ENCODE peak calls at places on chromosomes 3 and 15, in ten cellular contexts. A, W, B, R, E, L, D, Z, I and T are unnamed samples.

GRCh38 chr3:187305881-187306280 is 14.3 kb upstream of the MASP1 start:
- DNase-seq in L (no peak), R (no peak), B (no peak), E (no peak), W (no peak), D (no peak), A (no peak), Z (no peak), I (no peak), T (no peak)

GRCh38 chr15:40430271-40430805 is 10.4 kb upstream of the BAHD1 start:
- DNase-seq in L (peak), Z (no peak), I (no peak), R (no peak), D (no peak), E (no peak), W (no peak), A (no peak), B (no peak), T (no peak)

GRCh38 chr3:136682740-136683312 is 69.4 kb downstream of the STAG1 start:
- DNase-seq in W (no peak), A (no peak), Z (no peak), R (no peak), E (no peak), I (no peak), D (no peak), L (no peak), B (no peak), T (no peak)

GRCh38 chr3:53846134-53846850 is at the start of the genes CHDH and IL17RB:
- DNase-seq in B (no peak), D (peak), I (no peak), W (peak), A (no peak), R (peak), E (peak), L (peak), Z (peak), T (no peak)

GRCh38 chr3:196947136-196947859 is 5.0 kb upstream of the NCBP2 start:
- DNase-seq in A (no peak), L (no peak), Z (no peak), E (no peak), R (no peak), W (no peak), D (no peak), I (no peak), B (no peak), T (no peak)

GRCh38 chr15:99682455-99682854 is 50.8 kb downstream of the LYSMD4 start:
- DNase-seq in L (no peak), I (no peak), B (no peak), W (peak), R (no peak), D (no peak), Z (no peak), E (no peak), A (no peak), T (peak)

GRCh38 chr15:39232512-39232911 is 348.4 kb upstream of the THBS1 start:
- DNase-seq in B (no peak), Z (no peak), I (no peak), W (no peak), D (no peak), L (no peak), A (no peak), E (no peak), R (no peak), T (peak)

GRCh38 chr3:8497582-8497981 is 4.0 kb upstream of the LMCD1 start:
- DNase-seq in L (no peak), E (no peak), I (no peak), R (no peak), W (no peak), B (no peak), A (no peak), D (no peak), Z (no peak), T (no peak)

GRCh38 chr15:57198654-57199241 is 177.6 kb upstream of the CGNL1 start:
- DNase-seq in B (peak), D (no peak), Z (no peak), I (no peak), A (no peak), E (no peak), L (no peak), R (no peak), W (no peak), T (no peak)

GRCh38 chr3:32229565-32229964 is 8.9 kb upstream of the CMTM8 start:
- DNase-seq in L (no peak), Z (no peak), D (no peak), R (no peak), W (no peak), E (no peak), I (no peak), A (no peak), B (no peak), T (no peak)

GRCh38 chr3:106124818-106125217 is 256.0 kb upstream of the CBLB start:
- DNase-seq in D (no peak), E (no peak), L (no peak), A (no peak), I (no peak), B (no peak), W (no peak), Z (no peak), R (no peak), T (no peak)

GRCh38 chr15:31169558-31169957 is 68.0 kb upstream of the TRPM1 start:
- DNase-seq in D (no peak), R (no peak), L (no peak), E (no peak), I (no peak), W (no peak), Z (no peak), A (no peak), B (no peak), T (no peak)

GRCh38 chr3:45087155-45087554 is 59.0 kb downstream of the CDCP1 start:
- DNase-seq in B (no peak), W (no peak), D (no peak), Z (no peak), A (no peak), R (no peak), L (no peak), E (no peak), I (no peak), T (peak)

GRCh38 chr15:74206801-74207281 is 4.3 kb upstream of the STRA6 start:
- DNase-seq in R (no peak), W (no peak), Z (no peak), B (no peak), A (no peak), I (no peak), D (no peak), E (no peak), L (no peak), T (no peak)

GRCh38 chr3:10017636-10018292 is 8.5 kb upstream of the FANCD2 start:
- DNase-seq in Z (no peak), I (peak), W (no peak), A (no peak), E (peak), R (peak), B (no peak), D (no peak), L (peak), T (peak)

GRCh38 chr3:152738656-152739055 is 96.3 kb upstream of the P2RY1 start:
- DNase-seq in I (no peak), R (peak), D (no peak), A (no peak), Z (no peak), B (no peak), L (no peak), E (no peak), W (no peak), T (peak)

GRCh38 chr3:38229036-38229435 is 36.6 kb upstream of the SLC22A13 start:
- DNase-seq in R (no peak), A (no peak), Z (no peak), W (no peak), I (no peak), B (no peak), D (no peak), E (no peak), L (no peak), T (peak)

GRCh38 chr3:109952924-109953323 is 615.6 kb upstream of the DPPA4 start:
- DNase-seq in A (no peak), L (no peak), I (no peak), B (no peak), E (no peak), D (no peak), R (no peak), Z (no peak), W (no peak), T (peak)

GRCh38 chr3:187368765-187369450 is 723 bp downstream of the RTP4 start:
- DNase-seq in Z (no peak), I (no peak), L (no peak), D (no peak), W (no peak), A (no peak), R (peak), B (no peak), E (peak), T (no peak)

GRCh38 chr3:183486472-183486871 is 58.1 kb upstream of the MCF2L2 start:
- DNase-seq in E (no peak), B (no peak), D (no peak), A (no peak), L (no peak), I (no peak), W (no peak), R (no peak), Z (no peak), T (no peak)

GRCh38 chr3:70738310-70738681 is 425.9 kb upstream of the MDFIC2 start:
- DNase-seq in Z (no peak), B (no peak), R (no peak), I (no peak), A (no peak), L (peak), W (no peak), E (no peak), D (no peak), T (no peak)

GRCh38 chr3:79139395-79140060 is 628.3 kb downstream of the ROBO1 start:
- DNase-seq in D (no peak), E (no peak), Z (no peak), A (no peak), L (no peak), R (no peak), B (no peak), I (no peak), W (no peak), T (peak)

GRCh38 chr3:10088256-10088655 is 19.8 kb downstream of the FANCD2OS start:
- DNase-seq in E (no peak), D (no peak), A (no peak), B (no peak), I (no peak), L (no peak), R (no peak), W (no peak), Z (no peak), T (no peak)

GRCh38 chr15:74884428-74885223 is 5.2 kb upstream of the MPI start:
- DNase-seq in I (no peak), A (no peak), L (no peak), R (no peak), D (no peak), E (no peak), B (no peak), W (no peak), Z (no peak), T (peak)

GRCh38 chr3:194740859-194741486 is 55.3 kb downstream of the FAM43A start:
- DNase-seq in R (peak), D (no peak), L (no peak), I (no peak), E (peak), Z (no peak), A (no peak), B (no peak), W (no peak), T (peak)